ENCODE peak calls at places on chromosomes 13 and 19, in seven cellular contexts. O, Z, D, N, W, V and L are unnamed samples.

GRCh38 chr13:106534844-106535551 is 464 bp downstream of the EFNB2 start:
- DNase-seq in V (peak; percentile 22), N (no peak), O (peak; percentile 42), D (peak; percentile 49), W (no peak), Z (no peak), L (no peak)

GRCh38 chr13:40123962-40124647 is 468.6 kb downstream of the COG6 start:
- DNase-seq in N (no peak), Z (no peak), D (no peak), V (no peak), O (no peak), W (no peak), L (no peak)

GRCh38 chr13:37510441-37510840 is 88.1 kb downstream of the POSTN start:
- DNase-seq in D (no peak), O (no peak), N (no peak), Z (no peak), W (no peak), V (no peak), L (no peak)

GRCh38 chr19:52689804-52690394 is 44.9 kb downstream of the ZNF611 start:
- DNase-seq in N (peak; percentile 29), V (peak; percentile 46), O (no peak), D (peak; percentile 40), W (peak; percentile 39), Z (peak; percentile 61), L (peak; percentile 79)

GRCh38 chr19:46704379-46705076 is 12.4 kb downstream of the PRKD2 start:
- DNase-seq in V (peak; percentile 71), N (peak; percentile 68), Z (peak; percentile 83), O (no peak), D (peak; percentile 61), W (peak; percentile 82), L (no peak)

GRCh38 chr19:1495799-1496713 is 5.1 kb downstream of the REEP6 start:
- DNase-seq in N (no peak), V (no peak), Z (no peak), O (no peak), D (no peak), W (no peak), L (no peak)

GRCh38 chr13:90889906-90890305 is 457.6 kb upstream of the MIR17HG start:
- DNase-seq in V (no peak), Z (no peak), N (no peak), D (no peak), O (no peak), W (no peak), L (no peak)

GRCh38 chr13:28819748-28820098 is 416 bp upstream of the MTUS2 start:
- DNase-seq in D (peak; percentile 86), V (no peak), O (no peak), N (peak; percentile 55), W (no peak), Z (peak; percentile 85), L (no peak)

GRCh38 chr13:106917024-106917491 is 349.1 kb upstream of the ARGLU1 start:
- DNase-seq in N (peak; percentile 52), Z (no peak), V (no peak), W (no peak), D (no peak), O (no peak), L (no peak)

GRCh38 chr13:112900691-112901091 is 68.3 kb upstream of the MCF2L start:
- DNase-seq in N (no peak), Z (no peak), W (no peak), V (no peak), D (no peak), O (no peak), L (no peak)

GRCh38 chr13:113364933-113365371 is 1.0 kb upstream of the GRTP1 start:
- DNase-seq in O (no peak), N (no peak), W (no peak), D (no peak), V (no peak), Z (peak; percentile 57), L (no peak)

GRCh38 chr19:18292810-18293641 is 11.6 kb upstream of the JUND start:
- DNase-seq in D (peak; percentile 91), Z (peak; percentile 92), O (peak; percentile 53), W (peak; percentile 68), V (peak; percentile 88), N (peak; percentile 89), L (peak; percentile 89)

GRCh38 chr19:18771328-18772242 is 19.5 kb downstream of the COMP start:
- DNase-seq in V (no peak), O (no peak), D (no peak), W (no peak), N (no peak), Z (no peak), L (no peak)

GRCh38 chr13:86601351-86601750 is 802.1 kb upstream of the SLITRK6 start:
- DNase-seq in O (no peak), V (no peak), N (no peak), Z (no peak), W (no peak), D (no peak), L (no peak)

GRCh38 chr19:47324502-47324901 is 7.5 kb upstream of the C5AR2 start:
- DNase-seq in D (no peak), V (peak; percentile 60), N (peak; percentile 55), O (no peak), W (no peak), Z (no peak), L (no peak)

DNA sequence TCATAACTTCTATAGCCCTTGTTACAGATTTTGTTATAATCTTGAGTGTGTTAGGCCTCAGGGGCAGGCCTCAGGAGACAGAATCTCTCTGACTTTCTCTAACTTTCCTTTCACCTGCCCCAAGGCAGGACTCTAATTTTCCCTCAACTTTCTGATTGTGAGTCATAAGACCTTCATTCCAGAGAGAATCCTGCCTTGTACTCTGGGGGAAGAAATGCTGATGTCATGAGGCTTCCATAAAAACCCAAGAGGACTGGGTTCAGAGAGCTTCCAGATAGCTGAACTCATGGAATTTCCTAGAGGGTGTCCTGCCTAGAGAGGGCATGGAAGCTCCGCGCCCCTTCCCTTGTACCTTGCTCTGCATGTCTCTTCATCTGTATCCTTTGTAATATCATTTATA is 5.3 kb upstream of the KBTBD6 start:
- DNase-seq in N (no peak), Z (no peak), V (no peak), D (no peak), W (no peak), O (peak; percentile 43), L (no peak)
- H3K27ac ChIP-seq in N (no peak overlapping the region), Z (no peak overlapping the region), V (no peak overlapping the region), D (no peak overlapping the region), W (no peak overlapping the region), O (peak overlapping the region; percentile 60), L (no peak overlapping the region)

GRCh38 chr13:49370390-49370789 is 73.5 kb downstream of the CAB39L start:
- DNase-seq in O (no peak), V (no peak), D (no peak), N (no peak), W (no peak), Z (peak; percentile 16), L (no peak)

GRCh38 chr13:49369876-49370275 is 74.0 kb downstream of the CAB39L start:
- DNase-seq in D (no peak), Z (no peak), O (no peak), N (no peak), W (no peak), V (no peak), L (no peak)

GRCh38 chr13:49366841-49367240 is 77.0 kb downstream of the CAB39L start:
- DNase-seq in O (no peak), V (no peak), Z (no peak), D (no peak), N (no peak), W (no peak), L (no peak)

GRCh38 chr13:49368688-49369087 is 75.2 kb downstream of the CAB39L start:
- DNase-seq in Z (no peak), D (no peak), N (no peak), V (no peak), O (no peak), W (no peak), L (no peak)

GRCh38 chr13:49367640-49368431 is 76.0 kb downstream of the CAB39L start:
- DNase-seq in V (no peak), Z (no peak), O (no peak), W (no peak), D (no peak), N (no peak), L (no peak)
- H3K27ac ChIP-seq in V (peak overlapping the region; percentile 59), Z (no peak overlapping the region), O (no peak overlapping the region), W (no peak overlapping the region), D (no peak overlapping the region), N (peak overlapping the region; percentile 58), L (peak overlapping the region; percentile 66)

GRCh38 chr19:35214766-35215422 is 13.6 kb downstream of the FAM187B start:
- DNase-seq in O (no peak), Z (no peak), V (no peak), N (no peak), D (no peak), W (no peak), L (peak; percentile 24)

GRCh38 chr19:35212241-35212640 is 16.3 kb downstream of the FAM187B start:
- DNase-seq in N (no peak), D (no peak), O (no peak), V (no peak), W (no peak), Z (no peak), L (peak; percentile 58)

GRCh38 chr19:35213678-35214632 is 14.6 kb downstream of the FAM187B start:
- DNase-seq in N (peak; percentile 89), O (no peak), D (peak; percentile 63), W (peak; percentile 92), Z (peak; percentile 72), V (peak; percentile 82), L (peak; percentile 71)

GRCh38 chr19:35209646-35210045 is 18.9 kb downstream of the FAM187B start:
- DNase-seq in O (no peak), N (no peak), D (no peak), Z (no peak), V (no peak), W (no peak), L (no peak)

GRCh38 chr19:35211545-35212230 is 16.9 kb downstream of the FAM187B start:
- DNase-seq in D (no peak), N (peak; percentile 51), W (peak; percentile 83), V (peak; percentile 41), Z (no peak), O (no peak), L (peak; percentile 73)
- H3K27ac ChIP-seq in D (no peak overlapping the region), N (peak overlapping the region; percentile 17), W (peak overlapping the region; percentile 74), V (peak overlapping the region; percentile 35), Z (no peak overlapping the region), O (no peak overlapping the region), L (peak overlapping the region; percentile 67)

GRCh38 chr19:28213476-28214082 is 999.4 kb downstream of the UQCRFS1 start:
- DNase-seq in N (no peak), V (no peak), D (no peak), O (no peak), Z (peak; percentile 22), W (no peak), L (no peak)

GRCh38 chr19:28221736-28222135 is 991.2 kb downstream of the UQCRFS1 start:
- DNase-seq in N (no peak), D (no peak), W (no peak), V (no peak), Z (no peak), O (peak; percentile 18), L (no peak)

GRCh38 chr19:28217064-28217463 is 995.9 kb downstream of the UQCRFS1 start:
- DNase-seq in W (no peak), V (no peak), O (no peak), D (no peak), Z (no peak), N (no peak), L (no peak)

GRCh38 chr19:28224441-28224840 is 988.5 kb downstream of the UQCRFS1 start:
- DNase-seq in O (no peak), W (no peak), D (no peak), N (no peak), V (no peak), Z (no peak), L (no peak)

DNA sequence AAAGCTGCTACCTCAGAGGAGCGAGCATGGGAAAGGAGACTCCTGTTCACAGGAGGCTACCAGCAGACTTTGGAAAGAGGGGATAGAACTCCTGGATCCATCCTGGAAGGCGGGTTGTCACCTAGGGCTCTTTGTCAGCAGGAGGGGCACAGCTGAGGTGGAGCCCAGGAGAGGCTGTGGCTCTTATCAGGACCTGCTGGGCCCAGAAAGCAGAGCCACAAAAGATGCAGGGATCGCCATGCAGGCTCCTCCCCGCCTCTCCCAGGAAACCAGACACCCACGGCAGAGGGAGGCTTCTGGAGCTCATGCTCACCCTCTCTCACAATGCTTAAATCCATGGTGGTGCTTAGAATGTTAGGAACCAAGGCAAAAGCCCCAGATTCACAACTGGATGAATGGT is 994.2 kb downstream of the UQCRFS1 start:
- DNase-seq in Z (no peak), W (no peak), D (no peak), O (no peak), N (no peak), V (no peak), L (no peak)
- H3K27ac ChIP-seq in Z (no peak overlapping the region), W (no peak overlapping the region), D (no peak overlapping the region), O (no peak overlapping the region), N (no peak overlapping the region), V (no peak overlapping the region), L (no peak overlapping the region)